ENCODE peak calls at places on chromosome 17, in nine cellular contexts. Z, I, L, T, V, P, J, A and M are unnamed samples.

GRCh38 chr17:49696233-49696761 is 11.5 kb downstream of the SLC35B1 start:
- DNase-seq in Z (no peak), I (no peak), L (no peak), T (no peak), V (no peak), P (no peak), J (peak; percentile 75), A (no peak), M (no peak)

GRCh38 chr17:17236295-17237025 is 508 bp downstream of the FLCN start:
- DNase-seq in Z (no peak), I (peak; percentile 42), L (peak; percentile 36), T (peak; percentile 43), V (peak; percentile 50), P (peak; percentile 82), J (no peak), A (peak; percentile 77), M (no peak)

GRCh38 chr17:21089933-21090888 is 36.6 kb upstream of the DHRS7B start:
- DNase-seq in Z (no peak), I (no peak), L (no peak), T (no peak), V (no peak), P (no peak), J (no peak), A (no peak), M (peak; percentile 45)

GRCh38 chr17:71163121-71163812 is 957.6 kb upstream of the SOX9 start:
- DNase-seq in Z (no peak), I (no peak), L (peak; percentile 81), T (no peak), V (no peak), P (no peak), J (no peak), A (no peak), M (no peak)

GRCh38 chr17:63399316-63399715 is 46.8 kb downstream of the CYB561 start:
- DNase-seq in Z (no peak), I (peak; percentile 72), L (no peak), T (no peak), V (no peak), P (peak; percentile 75), J (no peak), A (no peak), M (no peak)

GRCh38 chr17:32558997-32559650 is 72.3 kb downstream of the CDK5R1 start:
- DNase-seq in Z (no peak), I (no peak), L (no peak), T (no peak), V (peak; percentile 15), P (no peak), J (no peak), A (no peak), M (no peak)

GRCh38 chr17:31130286-31131224 is 35.8 kb downstream of the NF1 start:
- DNase-seq in Z (no peak), I (no peak), L (no peak), T (peak; percentile 12), V (no peak), P (no peak), J (no peak), A (no peak), M (no peak)

GRCh38 chr17:32828822-32829221 is 48.1 kb downstream of the MYO1D start:
- DNase-seq in Z (no peak), I (no peak), L (no peak), T (no peak), V (no peak), P (peak; percentile 29), J (no peak), A (no peak), M (no peak)

GRCh38 chr17:5234645-5235576 is at the start of gene SCIMP:
- DNase-seq in Z (peak; percentile 70), I (no peak), L (no peak), T (no peak), V (no peak), P (no peak), J (no peak), A (no peak), M (peak; percentile 31)
- H3K4me3 ChIP-seq in Z (no peak within 1 kb of the TSS), I (no peak within 1 kb of the TSS), L (no peak within 1 kb of the TSS), T (no peak within 1 kb of the TSS), V (no peak within 1 kb of the TSS), P (no peak within 1 kb of the TSS), J (no peak within 1 kb of the TSS), A (no peak within 1 kb of the TSS), M (no peak within 1 kb of the TSS)

GRCh38 chr17:55265434-55266021 is 768 bp downstream of the HLF start:
- DNase-seq in Z (no peak), I (peak; percentile 22), L (no peak), T (peak; percentile 41), V (no peak), P (peak; percentile 22), J (peak; percentile 5), A (no peak), M (no peak)

GRCh38 chr17:55264273-55264639 is 504 bp upstream of the HLF start:
- DNase-seq in Z (no peak), I (no peak), L (no peak), T (peak; percentile 40), V (no peak), P (no peak), J (no peak), A (no peak), M (no peak)

GRCh38 chr17:55266051-55266957 is 1.5 kb downstream of the HLF start:
- DNase-seq in Z (no peak), I (peak; percentile 23), L (no peak), T (peak; percentile 38), V (no peak), P (peak; percentile 9), J (no peak), A (no peak), M (no peak)

GRCh38 chr17:55263565-55264272 is 1.0 kb upstream of the HLF start:
- DNase-seq in Z (no peak), I (no peak), L (no peak), T (peak; percentile 41), V (no peak), P (no peak), J (no peak), A (no peak), M (no peak)

DNA sequence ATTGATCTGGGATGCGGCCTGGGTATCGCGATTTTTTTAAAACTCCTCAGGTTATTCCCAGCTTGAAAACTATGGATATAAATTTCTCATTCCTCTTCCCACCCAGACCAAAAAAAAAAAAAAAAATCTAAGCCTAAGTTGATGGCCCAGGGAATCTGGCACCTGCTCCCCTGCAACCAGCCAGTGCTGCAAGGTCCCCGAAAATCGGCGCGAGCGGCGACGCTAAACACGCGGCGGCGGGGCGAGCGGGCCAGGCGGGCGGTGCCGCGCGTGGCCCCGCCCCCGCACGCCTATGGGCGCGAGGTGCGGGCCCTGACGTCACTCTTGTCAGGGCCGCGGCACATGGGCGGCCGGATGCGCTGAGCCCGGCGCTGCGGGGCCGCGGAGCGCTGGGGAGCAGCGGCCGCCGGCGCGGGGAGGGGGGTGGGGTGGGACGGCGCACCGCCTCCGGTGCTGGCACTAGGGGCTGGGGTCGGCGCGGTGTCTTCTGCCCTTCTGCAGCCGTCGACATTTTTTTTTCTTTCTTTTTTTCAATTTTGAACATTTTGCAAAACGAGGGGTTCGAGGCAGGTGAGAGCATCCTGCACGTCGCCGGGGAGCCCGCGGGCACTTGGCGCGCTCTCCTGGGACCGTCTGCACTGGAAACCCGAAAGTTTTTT is at the start of gene HLF:
- DNase-seq in Z (peak; percentile 86), I (peak; percentile 90), L (peak; percentile 70), T (peak; percentile 94), V (peak; percentile 67), P (peak; percentile 86), J (peak; percentile 68), A (peak; percentile 83), M (peak; percentile 94)
- H3K4me3 ChIP-seq in Z (peak within 1 kb of the TSS; percentile 60), I (peak within 1 kb of the TSS; percentile 46), L (peak within 1 kb of the TSS; percentile 41), T (peak within 1 kb of the TSS; percentile 53), V (peak within 1 kb of the TSS; percentile 44), P (peak within 1 kb of the TSS; percentile 61), J (peak within 1 kb of the TSS; percentile 40), A (peak within 1 kb of the TSS; percentile 79), M (peak within 1 kb of the TSS; percentile 44)

DNA sequence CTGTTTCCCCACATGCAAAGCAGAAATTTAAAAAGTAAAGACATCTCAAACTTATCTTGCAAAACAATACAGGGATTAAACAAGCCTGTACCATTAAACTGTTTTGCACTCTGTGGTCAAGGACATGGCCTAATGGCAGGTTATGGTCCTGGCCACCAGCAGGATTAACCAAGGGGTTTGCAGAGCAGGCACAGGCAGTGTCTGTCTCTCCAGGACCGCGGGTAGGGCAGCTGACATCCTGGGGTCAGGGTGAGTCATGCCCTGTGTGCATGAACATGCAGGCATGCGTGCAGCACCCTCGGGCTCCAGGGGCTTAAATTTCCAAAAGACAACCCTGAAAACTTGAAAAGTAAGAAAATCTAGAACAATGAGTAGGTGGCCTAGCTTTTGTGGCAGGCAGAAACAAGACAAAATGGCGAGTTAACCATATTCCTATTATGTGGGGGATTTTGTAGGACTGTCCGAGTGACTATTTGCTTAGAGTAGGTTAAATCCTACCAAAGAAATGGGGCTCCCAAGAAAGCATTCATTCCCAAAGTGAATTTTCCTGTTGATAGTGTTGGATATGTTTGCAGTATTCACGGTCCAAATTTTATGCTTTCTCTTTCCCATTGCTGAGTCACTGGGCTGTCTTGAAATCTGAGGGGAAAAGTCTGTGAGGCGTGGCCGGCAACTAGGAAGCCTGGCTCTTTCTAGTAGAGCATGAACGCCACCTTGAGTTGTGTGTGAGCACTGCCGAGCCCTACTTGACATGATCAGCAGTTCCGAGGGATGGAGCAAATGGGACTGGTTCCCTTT is 158.4 kb upstream of the FAM20A start:
- DNase-seq in Z (peak; percentile 95), I (peak; percentile 96), L (peak; percentile 98), T (peak; percentile 90), V (peak; percentile 82), P (peak; percentile 98), J (peak; percentile 8), A (peak; percentile 88), M (peak; percentile 92)
- H3K4me3 ChIP-seq in Z (peak overlapping the region; percentile 48), I (peak overlapping the region; percentile 55), L (peak overlapping the region; percentile 60), T (peak overlapping the region; percentile 41), V (peak overlapping the region; percentile 47), P (peak overlapping the region; percentile 77), J (no peak overlapping the region), A (peak overlapping the region; percentile 44), M (no peak overlapping the region)

GRCh38 chr17:836154-836553 is 54.0 kb downstream of the MRM3 start:
- DNase-seq in Z (no peak), I (peak; percentile 91), L (no peak), T (no peak), V (no peak), P (peak; percentile 78), J (no peak), A (no peak), M (no peak)

GRCh38 chr17:834136-834535 is 52.0 kb downstream of the MRM3 start:
- DNase-seq in Z (no peak), I (no peak), L (no peak), T (no peak), V (no peak), P (no peak), J (no peak), A (no peak), M (no peak)

GRCh38 chr17:830950-831349 is 48.8 kb downstream of the MRM3 start:
- DNase-seq in Z (no peak), I (no peak), L (no peak), T (no peak), V (no peak), P (no peak), J (no peak), A (no peak), M (no peak)

GRCh38 chr17:838486-838885 is 56.3 kb downstream of the MRM3 start:
- DNase-seq in Z (no peak), I (peak; percentile 69), L (no peak), T (no peak), V (no peak), P (peak; percentile 11), J (no peak), A (no peak), M (no peak)

DNA sequence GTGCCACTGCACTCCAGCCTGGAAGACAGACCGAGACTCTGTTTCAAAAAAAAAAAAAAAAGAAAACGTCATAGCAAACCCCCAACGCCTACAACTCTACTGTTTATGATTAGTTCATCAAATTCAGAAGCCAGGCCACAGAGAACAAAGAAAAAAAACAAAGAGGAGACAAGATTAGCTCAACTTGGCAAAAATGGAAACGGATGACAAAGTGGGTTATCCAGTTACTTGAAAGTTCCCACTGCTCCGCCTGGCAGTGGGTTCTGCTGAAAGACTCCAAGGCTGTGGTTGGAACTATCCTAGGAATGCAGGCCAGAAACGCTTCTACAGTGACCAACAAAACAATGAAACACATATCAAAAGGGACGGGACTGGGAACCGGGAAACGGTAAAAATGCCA is 53.1 kb downstream of the MRM3 start:
- DNase-seq in Z (no peak), I (peak; percentile 97), L (peak; percentile 2), T (peak; percentile 46), V (peak; percentile 80), P (peak; percentile 98), J (no peak), A (no peak), M (no peak)
- H3K4me3 ChIP-seq in Z (no peak overlapping the region), I (peak overlapping the region; percentile 26), L (no peak overlapping the region), T (no peak overlapping the region), V (no peak overlapping the region), P (peak overlapping the region; percentile 12), J (no peak overlapping the region), A (no peak overlapping the region), M (no peak overlapping the region)